ENCODE peak calls at places on chromosome 11, in six cellular contexts. S is psoas muscle, H is cardiac fibroblast, N is choroid plexus epithelial cell, J is IMR-90, I is WTC11. B is an unnamed sample.

GRCh38 chr11:129280027-129280811 is 88.1 kb upstream of the ARHGAP32 start:
- DNase-seq in S (no peak), H (peak), N (no peak), J (peak), I (no peak), B (no peak)

GRCh38 chr11:128550967-128551522 is 36.3 kb downstream of the ETS1 start:
- DNase-seq in S (no peak), H (no peak), N (no peak), J (no peak), I (no peak), B (no peak)

GRCh38 chr11:93221539-93221938 is 23.7 kb upstream of the SLC36A4 start:
- DNase-seq in S (no peak), H (no peak), N (no peak), J (no peak), I (no peak), B (no peak)

GRCh38 chr11:91984033-91984568 is 240.5 kb upstream of the FAT3 start:
- DNase-seq in S (no peak), H (no peak), N (no peak), J (no peak), I (no peak), B (no peak)

GRCh38 chr11:46051102-46051501 is 70.2 kb downstream of the PHF21A start:
- DNase-seq in S (no peak), H (no peak), N (no peak), J (no peak), I (no peak), B (no peak)

GRCh38 chr11:110337570-110338193 is 41.3 kb upstream of the RDX start:
- DNase-seq in S (no peak), H (peak), N (peak), J (peak), I (no peak), B (no peak)

GRCh38 chr11:72075109-72075508 is 5.2 kb downstream of the NUMA1 start:
- DNase-seq in S (no peak), H (peak), N (no peak), J (no peak), I (no peak), B (no peak)

GRCh38 chr11:44243086-44243485 is 66.9 kb downstream of the ALX4 start:
- DNase-seq in S (no peak), H (no peak), N (no peak), J (no peak), I (no peak), B (no peak)

GRCh38 chr11:65958774-65959420 is 2.6 kb upstream of the SART1 start:
- DNase-seq in S (no peak), H (no peak), N (no peak), J (no peak), I (no peak), B (no peak)

GRCh38 chr11:108494182-108494581 is 4.0 kb downstream of the POGLUT3 start:
- DNase-seq in S (no peak), H (no peak), N (no peak), J (no peak), I (no peak), B (no peak)

GRCh38 chr11:111069076-111069475 is 176.4 kb upstream of the POU2AF2 start:
- DNase-seq in S (no peak), H (peak), N (peak), J (peak), I (peak), B (no peak)

GRCh38 chr11:94938399-94939055 is 34.8 kb downstream of the CWC15 start:
- DNase-seq in S (peak), H (peak), N (peak), J (peak), I (no peak), B (no peak)

GRCh38 chr11:112884012-112884767 is 77.0 kb upstream of the NCAM1 start:
- DNase-seq in S (no peak), H (no peak), N (no peak), J (no peak), I (no peak), B (no peak)

GRCh38 chr11:2207773-2208621 is 36.4 kb upstream of the TH start:
- DNase-seq in S (no peak), H (no peak), N (no peak), J (no peak), I (no peak), B (no peak)

GRCh38 chr11:38538866-38539651 is 1941.0 kb upstream of the RAG2 start:
- DNase-seq in S (no peak), H (no peak), N (no peak), J (no peak), I (no peak), B (no peak)

GRCh38 chr11:44969853-44970252 is 19.2 kb upstream of the TP53I11 start:
- DNase-seq in S (no peak), H (no peak), N (no peak), J (no peak), I (no peak), B (no peak)

DNA sequence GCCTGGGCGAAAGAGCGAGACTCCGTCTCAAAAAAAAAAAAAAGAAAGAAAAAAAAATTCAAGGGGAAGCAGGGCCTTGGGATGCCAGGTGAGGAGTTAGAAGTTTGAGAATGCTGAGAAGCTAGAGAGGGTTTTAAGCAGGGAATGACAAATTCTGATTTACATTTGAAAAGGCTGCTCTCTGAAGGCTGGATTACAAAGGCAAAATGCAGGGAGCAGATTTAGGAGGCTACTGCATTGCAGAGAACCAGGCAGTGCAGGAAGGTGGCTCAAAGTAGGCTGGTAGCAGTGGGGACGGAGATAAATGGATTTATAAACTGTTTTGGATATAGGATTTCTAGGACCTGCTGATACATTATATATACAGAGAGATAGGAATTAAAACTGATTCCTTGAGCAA is 66.6 kb downstream of the KCNC1 start:
- DNase-seq in S (no peak), H (no peak), N (no peak), J (no peak), I (no peak), B (no peak)
- TF ChIP-seq CTCF in S (no peak), H (no peak), N (no peak), J (no peak), I (no peak), B (no peak)

DNA sequence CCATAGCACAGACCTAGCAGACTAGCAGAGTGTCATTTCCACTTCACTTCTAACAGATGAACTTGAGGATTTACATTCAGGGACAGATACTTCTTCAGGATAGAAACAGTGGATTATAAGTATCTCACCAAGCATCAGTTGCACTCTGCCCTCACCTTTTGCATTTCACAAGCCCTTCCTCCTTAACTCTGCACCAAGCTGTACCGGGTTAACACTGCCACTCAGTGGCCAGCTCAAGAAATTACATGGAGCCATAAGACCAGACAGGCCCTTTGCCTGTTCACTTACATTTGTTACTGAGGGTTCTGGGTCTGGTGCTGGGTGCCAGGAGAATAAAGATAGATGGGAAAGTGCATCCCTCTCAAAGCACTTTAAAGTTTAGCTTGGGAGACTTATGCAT is 309.8 kb downstream of the SHANK2 start:
- DNase-seq in S (no peak), H (no peak), N (peak), J (no peak), I (peak), B (peak)
- TF ChIP-seq CTCF in S (no peak), H (peak), N (peak), J (no peak), I (peak), B (peak)

DNA sequence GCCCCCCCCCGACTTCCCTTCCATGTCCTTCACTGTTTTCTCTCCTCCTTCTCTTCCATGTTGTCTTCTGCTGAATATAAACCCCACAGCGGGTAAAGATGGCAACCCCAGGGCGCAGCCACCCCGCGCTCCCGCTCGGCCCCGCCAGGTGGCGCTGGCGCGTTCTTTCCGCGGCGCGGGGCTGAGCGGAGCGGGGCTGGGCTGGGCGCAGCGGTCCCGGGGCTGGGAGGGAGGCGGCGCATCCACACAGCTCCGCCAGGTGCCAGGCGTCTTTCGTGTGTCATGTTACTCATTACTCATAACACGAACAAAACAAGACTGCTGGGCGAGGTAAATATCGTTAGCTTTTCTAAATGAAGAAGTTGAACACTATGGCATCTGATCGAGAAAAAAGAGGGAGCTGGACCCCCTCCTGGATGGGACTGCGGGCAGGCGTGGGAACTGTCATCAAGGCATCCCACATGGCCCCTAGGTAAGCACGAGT is 321.2 kb downstream of the NTM start:
- DNase-seq in S (no peak), H (peak), N (peak), J (peak), I (peak), B (peak)
- TF ChIP-seq CTCF in S (peak), H (peak), N (peak), J (peak), I (peak), B (peak)

DNA sequence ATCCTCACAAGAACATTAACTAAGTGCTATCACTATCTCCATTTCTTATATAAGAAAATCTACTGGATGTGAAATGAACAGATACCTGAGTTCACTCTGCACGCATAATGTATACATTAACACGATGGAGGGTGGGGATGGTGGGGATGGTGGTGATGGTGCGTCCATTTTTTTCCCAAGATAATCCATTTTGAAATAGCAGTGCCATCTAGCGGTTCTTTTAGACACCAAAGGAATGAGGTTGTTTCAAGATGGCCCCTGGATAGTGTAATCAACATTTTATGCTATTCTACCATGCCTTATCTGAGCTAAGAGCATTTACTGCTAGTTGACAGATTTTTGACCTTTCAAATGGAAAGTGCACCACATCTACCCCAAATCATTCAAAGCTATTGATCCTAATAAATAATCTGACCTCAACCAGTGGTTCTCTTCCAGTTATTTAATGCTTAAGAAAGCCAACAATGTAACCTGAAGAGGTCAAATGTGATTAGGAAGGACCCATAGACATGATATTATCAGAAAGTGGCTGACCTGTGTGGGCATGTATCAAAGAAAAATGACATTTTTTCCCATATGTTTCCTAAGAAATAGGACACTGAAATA is 714.7 kb upstream of the TENM4 start:
- DNase-seq in S (no peak), H (peak), N (peak), J (peak), I (no peak), B (peak)
- TF ChIP-seq CTCF in S (peak), H (peak), N (peak), J (peak), I (peak), B (peak)

GRCh38 chr11:123364145-123364544 is 65.9 kb upstream of the GRAMD1B start:
- DNase-seq in S (no peak), H (no peak), N (no peak), J (no peak), I (no peak), B (no peak)
- TF ChIP-seq CTCF in S (no peak), H (no peak), N (no peak), J (no peak), I (no peak), B (no peak)

GRCh38 chr11:120527111-120527748 is 15.7 kb downstream of the GRIK4 start:
- DNase-seq in S (peak), H (peak), N (peak), J (peak), I (peak), B (peak)
- TF ChIP-seq CTCF in S (no peak), H (no peak), N (peak), J (no peak), I (no peak), B (peak)

GRCh38 chr11:116840746-116841296 is 3.4 kb upstream of the APOA1 start:
- DNase-seq in S (no peak), H (no peak), N (no peak), J (no peak), I (no peak), B (no peak)

GRCh38 chr11:116842909-116843308 is 5.5 kb upstream of the APOA1 start:
- DNase-seq in S (no peak), H (no peak), N (no peak), J (no peak), I (no peak), B (no peak)

GRCh38 chr11:116842117-116842516 is 4.7 kb upstream of the APOA1 start:
- DNase-seq in S (no peak), H (no peak), N (no peak), J (no peak), I (no peak), B (no peak)

GRCh38 chr11:116838321-116839084 is 1.1 kb upstream of the APOA1 start:
- DNase-seq in S (no peak), H (no peak), N (no peak), J (no peak), I (no peak), B (no peak)

DNA sequence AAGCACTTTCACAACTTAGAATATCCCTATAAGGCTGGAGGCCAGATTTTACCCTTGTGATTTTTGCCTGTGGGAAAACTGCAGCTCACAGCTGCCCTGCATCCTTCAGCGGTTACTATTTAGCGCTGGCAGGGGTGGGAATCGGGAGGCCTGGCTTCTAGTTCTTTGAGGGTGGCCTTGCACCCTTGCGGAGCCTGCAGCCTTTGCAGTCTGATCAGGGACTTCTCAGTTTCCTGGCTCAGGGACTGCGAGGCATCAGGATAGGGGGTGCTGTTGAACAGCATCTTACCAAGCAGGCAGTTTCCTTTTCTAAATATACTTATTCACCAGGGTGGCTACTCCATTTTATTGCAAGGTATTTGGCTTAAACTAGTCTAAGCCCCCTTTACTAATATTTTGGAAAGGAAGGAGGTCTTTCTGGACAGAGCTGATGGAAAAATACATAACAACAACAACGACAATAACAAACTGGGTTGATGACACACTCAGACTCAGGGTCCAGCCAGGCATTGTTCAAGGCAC is 2.9 kb upstream of the APOA1 start:
- DNase-seq in S (no peak), H (peak), N (peak), J (peak), I (no peak), B (no peak)
- TF ChIP-seq CTCF in S (no peak), H (peak), N (peak), J (no peak), I (no peak), B (no peak)